ENCODE peak calls at places on chromosomes 11 and 22, in eight cellular contexts. L, C, N, W, H, B, G and M are unnamed samples.

GRCh38 chr11:43903969-43904368 is 23.3 kb downstream of the ALKBH3 start:
- DNase-seq in L (no peak), C (no peak), N (no peak), W (no peak), H (no peak), B (no peak), G (no peak), M (no peak)

GRCh38 chr11:8095356-8095755 is 14.3 kb downstream of the TUB start:
- DNase-seq in L (no peak), C (no peak), N (peak), W (no peak), H (no peak), B (no peak), G (no peak), M (no peak)

GRCh38 chr22:43554694-43555365 is 143.0 kb downstream of the MPPED1 start:
- DNase-seq in L (no peak), C (no peak), N (no peak), W (no peak), H (no peak), B (no peak), G (no peak), M (no peak)

GRCh38 chr11:66070604-66071325 is 693 bp downstream of the PACS1 start:
- DNase-seq in L (peak), C (peak), N (peak), W (peak), H (peak), B (no peak), G (no peak), M (no peak)

GRCh38 chr22:42553475-42554361 is at the start of gene SERHL2:
- DNase-seq in L (peak), C (peak), N (peak), W (peak), H (peak), B (peak), G (peak), M (peak)

GRCh38 chr11:115193931-115194797 is 310.1 kb downstream of the CADM1 start:
- DNase-seq in L (no peak), C (no peak), N (no peak), W (no peak), H (no peak), B (no peak), G (peak), M (no peak)

GRCh38 chr22:50704510-50705218 is 32.0 kb downstream of the SHANK3 start:
- DNase-seq in L (no peak), C (no peak), N (peak), W (peak), H (no peak), B (no peak), G (no peak), M (no peak)

GRCh38 chr11:5317301-5317700 is 6.8 kb downstream of the OR51B2 start:
- DNase-seq in L (no peak), C (no peak), N (no peak), W (no peak), H (no peak), B (no peak), G (no peak), M (no peak)

GRCh38 chr11:8040921-8041285 is 40.1 kb upstream of the TUB start:
- DNase-seq in L (no peak), C (no peak), N (peak), W (peak), H (no peak), B (no peak), G (no peak), M (no peak)

GRCh38 chr11:94954753-94955152 is 18.6 kb downstream of the CWC15 start:
- DNase-seq in L (no peak), C (no peak), N (no peak), W (no peak), H (no peak), B (no peak), G (no peak), M (no peak)

GRCh38 chr11:47464479-47464878 is 15.5 kb upstream of the RAPSN start:
- DNase-seq in L (peak), C (no peak), N (peak), W (no peak), H (peak), B (no peak), G (no peak), M (no peak)

GRCh38 chr11:6598555-6598954 is 4.9 kb downstream of the RRP8 start:
- DNase-seq in L (no peak), C (no peak), N (no peak), W (no peak), H (no peak), B (no peak), G (no peak), M (no peak)

GRCh38 chr11:115672999-115673411 is 168.8 kb upstream of the CADM1 start:
- DNase-seq in L (peak), C (peak), N (no peak), W (no peak), H (peak), B (no peak), G (no peak), M (no peak)

GRCh38 chr22:29751139-29751538 is 15.7 kb downstream of the ZMAT5 start:
- DNase-seq in L (no peak), C (no peak), N (no peak), W (no peak), H (peak), B (no peak), G (no peak), M (no peak)

GRCh38 chr22:41991111-41991510 is 7.5 kb upstream of the WBP2NL start:
- DNase-seq in L (no peak), C (no peak), N (peak), W (peak), H (no peak), B (no peak), G (no peak), M (no peak)

GRCh38 chr11:30346068-30346688 is 23.3 kb downstream of the ARL14EP start:
- DNase-seq in L (peak), C (no peak), N (no peak), W (no peak), H (peak), B (peak), G (peak), M (peak)

GRCh38 chr11:28401446-28401845 is 293.3 kb downstream of the METTL15 start:
- DNase-seq in L (no peak), C (no peak), N (no peak), W (no peak), H (no peak), B (no peak), G (no peak), M (no peak)

GRCh38 chr22:24156146-24156914 is 25.0 kb upstream of the SUSD2 start:
- DNase-seq in L (peak), C (no peak), N (peak), W (no peak), H (peak), B (peak), G (peak), M (no peak)

GRCh38 chr11:131033151-131033651 is 116.9 kb upstream of the SNX19 start:
- DNase-seq in L (peak), C (no peak), N (no peak), W (no peak), H (peak), B (no peak), G (no peak), M (peak)

GRCh38 chr11:112620621-112621394 is 340.4 kb upstream of the NCAM1 start:
- DNase-seq in L (peak), C (no peak), N (no peak), W (no peak), H (no peak), B (no peak), G (peak), M (no peak)

GRCh38 chr22:48404004-48404403 is 1423.7 kb downstream of the BRD1 start:
- DNase-seq in L (no peak), C (no peak), N (no peak), W (peak), H (no peak), B (no peak), G (no peak), M (no peak)

GRCh38 chr11:47171856-47172255 is 4.8 kb downstream of the ARFGAP2 start:
- DNase-seq in L (no peak), C (no peak), N (no peak), W (no peak), H (no peak), B (no peak), G (no peak), M (no peak)

GRCh38 chr11:86792150-86792549 is 8.2 kb upstream of the PRSS23 start:
- DNase-seq in L (no peak), C (no peak), N (no peak), W (no peak), H (no peak), B (no peak), G (no peak), M (no peak)

GRCh38 chr11:122523841-122524531 is 131.5 kb upstream of the UBASH3B start:
- DNase-seq in L (peak), C (no peak), N (no peak), W (no peak), H (no peak), B (no peak), G (no peak), M (no peak)

GRCh38 chr11:19493446-19493845 is 219.2 kb upstream of the NAV2 start:
- DNase-seq in L (no peak), C (no peak), N (no peak), W (no peak), H (no peak), B (no peak), G (peak), M (no peak)

GRCh38 chr11:61058583-61059259 is 43.6 kb upstream of the CD5 start:
- DNase-seq in L (no peak), C (no peak), N (no peak), W (peak), H (no peak), B (no peak), G (no peak), M (no peak)

GRCh38 chr11:102617491-102618026 is 7.6 kb downstream of the MMP20 start:
- DNase-seq in L (no peak), C (no peak), N (no peak), W (no peak), H (no peak), B (no peak), G (no peak), M (no peak)

GRCh38 chr11:45400594-45400993 is 114.5 kb upstream of the SYT13 start:
- DNase-seq in L (peak), C (no peak), N (no peak), W (peak), H (peak), B (no peak), G (no peak), M (peak)

GRCh38 chr11:73971175-73971719 is 11.4 kb downstream of the UCP2 start:
- DNase-seq in L (no peak), C (no peak), N (peak), W (no peak), H (no peak), B (no peak), G (peak), M (no peak)

GRCh38 chr11:35682230-35683195 is 19.9 kb downstream of the TRIM44 start:
- DNase-seq in L (peak), C (no peak), N (no peak), W (no peak), H (no peak), B (no peak), G (no peak), M (no peak)

GRCh38 chr11:65102142-65103095 is 6.4 kb downstream of the VPS51 start:
- DNase-seq in L (peak), C (no peak), N (no peak), W (no peak), H (peak), B (no peak), G (no peak), M (no peak)

GRCh38 chr22:34917239-34917638 is 148.7 kb upstream of the ISX start:
- DNase-seq in L (no peak), C (no peak), N (no peak), W (no peak), H (no peak), B (no peak), G (no peak), M (no peak)

GRCh38 chr22:38924197-38924952 is 33.0 kb upstream of the APOBEC3A start:
- DNase-seq in L (peak), C (peak), N (no peak), W (peak), H (peak), B (no peak), G (no peak), M (peak)

GRCh38 chr11:10749476-10749875 is 1.6 kb upstream of the CTR9 start:
- DNase-seq in L (no peak), C (no peak), N (no peak), W (no peak), H (no peak), B (no peak), G (no peak), M (no peak)

GRCh38 chr11:125167954-125168821 is 3.6 kb downstream of the PKNOX2 start:
- DNase-seq in L (peak), C (no peak), N (no peak), W (peak), H (peak), B (no peak), G (peak), M (peak)

GRCh38 chr11:125170406-125171031 is 6.0 kb downstream of the PKNOX2 start:
- DNase-seq in L (peak), C (peak), N (no peak), W (peak), H (peak), B (no peak), G (no peak), M (peak)

GRCh38 chr11:125168875-125169537 is 4.5 kb downstream of the PKNOX2 start:
- DNase-seq in L (peak), C (no peak), N (peak), W (peak), H (peak), B (no peak), G (no peak), M (no peak)

GRCh38 chr11:125171974-125172373 is 7.4 kb downstream of the PKNOX2 start:
- DNase-seq in L (no peak), C (no peak), N (peak), W (peak), H (no peak), B (no peak), G (no peak), M (no peak)

GRCh38 chr11:125170001-125170405 is 5.5 kb downstream of the PKNOX2 start:
- DNase-seq in L (no peak), C (no peak), N (peak), W (peak), H (peak), B (no peak), G (no peak), M (no peak)
- H3K4me3 ChIP-seq in L (no peak), C (peak), N (no peak), W (no peak), H (no peak), B (no peak), G (no peak), M (peak)

GRCh38 chr22:27298387-27299141 is 503.0 kb downstream of the MN1 start:
- DNase-seq in L (no peak), C (no peak), N (no peak), W (no peak), H (no peak), B (no peak), G (no peak), M (no peak)
- H3K4me3 ChIP-seq in L (peak), C (no peak), N (no peak), W (no peak), H (no peak), B (no peak), G (no peak), M (peak)

DNA sequence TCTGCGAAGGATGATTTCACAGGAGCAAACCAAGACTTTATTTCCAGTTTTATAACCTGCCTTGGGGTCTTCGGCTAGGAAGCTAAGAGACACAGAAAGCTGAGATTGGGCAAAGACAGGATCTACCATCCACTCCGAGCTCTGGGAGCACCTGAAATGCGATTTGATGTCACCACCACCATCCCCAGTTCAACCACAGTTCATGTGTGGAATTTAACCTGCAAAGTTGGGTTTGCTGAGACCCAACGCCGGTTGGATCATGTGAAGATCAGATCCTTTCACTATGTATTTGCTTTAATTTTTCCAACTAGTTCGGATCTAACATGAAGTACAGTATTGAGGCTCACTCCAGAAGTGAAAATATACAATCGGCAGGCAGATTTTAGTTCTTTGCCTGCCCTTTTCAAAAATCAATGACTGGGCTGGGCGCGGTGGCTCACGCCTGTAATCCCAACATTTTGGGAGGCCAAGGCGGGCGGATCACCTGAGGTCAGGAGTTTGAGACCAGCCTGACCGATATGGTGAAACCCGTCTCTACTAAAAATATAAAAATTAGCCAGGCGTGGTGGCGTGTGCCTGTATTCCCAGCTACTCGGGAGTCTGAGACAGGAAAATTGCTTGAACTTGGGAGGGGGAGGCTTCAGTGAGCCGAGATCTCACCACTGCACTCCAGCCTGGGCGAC is 1.4 kb upstream of the C11orf24 start:
- DNase-seq in L (no peak), C (no peak), N (no peak), W (peak), H (no peak), B (no peak), G (peak), M (no peak)
- H3K4me3 ChIP-seq in L (no peak), C (peak), N (no peak), W (no peak), H (no peak), B (no peak), G (peak), M (no peak)

GRCh38 chr11:63769719-63770443 is 1.3 kb upstream of the ZFTA start:
- DNase-seq in L (peak), C (no peak), N (no peak), W (no peak), H (no peak), B (peak), G (no peak), M (no peak)
- H3K4me3 ChIP-seq in L (peak), C (peak), N (peak), W (no peak), H (peak), B (no peak), G (no peak), M (peak)

GRCh38 chr11:127000991-127001390 is 421 bp upstream of the KIRREL3 start:
- DNase-seq in L (no peak), C (no peak), N (no peak), W (no peak), H (peak), B (no peak), G (no peak), M (no peak)
- H3K4me3 ChIP-seq in L (peak), C (peak), N (no peak), W (no peak), H (peak), B (no peak), G (no peak), M (peak)

GRCh38 chr11:2652857-2653643 is 46.7 kb downstream of the KCNQ1OT1 start:
- DNase-seq in L (no peak), C (no peak), N (peak), W (peak), H (no peak), B (no peak), G (no peak), M (no peak)
- H3K4me3 ChIP-seq in L (no peak), C (no peak), N (no peak), W (no peak), H (no peak), B (no peak), G (no peak), M (no peak)

DNA sequence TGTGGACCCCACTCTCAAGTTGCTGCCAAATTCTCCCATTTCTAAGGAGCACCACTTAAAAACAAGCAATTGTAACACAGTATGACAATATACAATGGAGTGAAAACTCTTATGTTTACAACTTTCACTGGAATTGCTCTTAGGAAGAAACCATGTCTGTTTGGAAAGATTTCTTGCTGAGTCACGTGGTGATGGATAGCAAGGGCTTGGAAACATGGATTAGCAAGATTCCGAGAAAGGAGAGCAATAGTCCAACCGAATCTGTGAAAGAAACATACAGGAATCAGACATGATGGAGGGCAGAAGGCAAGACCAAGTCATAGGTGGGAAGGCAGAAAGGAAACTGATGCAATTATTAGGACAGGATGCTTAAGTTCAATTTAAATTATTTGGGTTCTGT is 27.6 kb upstream of the THY1 start:
- DNase-seq in L (no peak), C (no peak), N (no peak), W (no peak), H (peak), B (no peak), G (no peak), M (no peak)
- H3K4me3 ChIP-seq in L (no peak), C (no peak), N (no peak), W (no peak), H (no peak), B (no peak), G (no peak), M (no peak)

GRCh38 chr22:45073064-45073463 is 63.3 kb upstream of the PHF21B start:
- DNase-seq in L (no peak), C (no peak), N (no peak), W (no peak), H (no peak), B (no peak), G (peak), M (no peak)
- H3K4me3 ChIP-seq in L (no peak), C (no peak), N (no peak), W (no peak), H (no peak), B (no peak), G (no peak), M (no peak)

GRCh38 chr11:12166299-12167092 is 56.1 kb downstream of the MICAL2 start:
- DNase-seq in L (no peak), C (no peak), N (no peak), W (peak), H (no peak), B (no peak), G (no peak), M (no peak)
- H3K4me3 ChIP-seq in L (no peak), C (no peak), N (no peak), W (no peak), H (no peak), B (no peak), G (no peak), M (no peak)

GRCh38 chr22:19761500-19762314 is 1.1 kb downstream of the TBX1 start:
- DNase-seq in L (no peak), C (no peak), N (no peak), W (no peak), H (no peak), B (no peak), G (no peak), M (no peak)

GRCh38 chr22:19762315-19763140 is 1.9 kb downstream of the TBX1 start:
- DNase-seq in L (no peak), C (no peak), N (no peak), W (no peak), H (no peak), B (no peak), G (no peak), M (no peak)

GRCh38 chr22:19760652-19761002 is at the start of gene TBX1:
- DNase-seq in L (no peak), C (no peak), N (no peak), W (no peak), H (no peak), B (no peak), G (no peak), M (no peak)

GRCh38 chr22:19759994-19760651 is 455 bp upstream of the TBX1 start:
- DNase-seq in L (no peak), C (no peak), N (no peak), W (no peak), H (no peak), B (no peak), G (no peak), M (no peak)

GRCh38 chr22:19761022-19761499 is 483 bp downstream of the TBX1 start:
- DNase-seq in L (no peak), C (no peak), N (no peak), W (no peak), H (no peak), B (no peak), G (no peak), M (no peak)
- H3K4me3 ChIP-seq in L (no peak), C (peak), N (no peak), W (peak), H (no peak), B (no peak), G (no peak), M (peak)